ENCODE peak calls at places on chromosome 9, in eight cellular contexts. O is GM23338, Y is neural progenitor cell, N is hepatocyte, W is SK-N-SH, E is GM23248, S is OCI-LY7, A is MM.1S. D is an unnamed sample.
A peak's percentile ranks its signal among the peaks of the same experiment; 100 is the strongest.

GRCh38 chr9:23258569-23258968 is 567.5 kb downstream of the ELAVL2 start:
- DNase-seq in O (no peak), A (peak; percentile 9), Y (no peak), E (no peak), S (no peak), W (no peak), N (no peak), D (no peak)

GRCh38 chr9:71636143-71636839 is 132.0 kb downstream of the CEMIP2 start:
- DNase-seq in E (no peak), O (no peak), W (no peak), S (no peak), N (no peak), Y (no peak), A (no peak), D (no peak)

GRCh38 chr9:34253460-34253837 is 74.6 kb downstream of the UBAP1 start:
- DNase-seq in A (no peak), W (no peak), O (no peak), S (no peak), E (peak; percentile 81), N (peak; percentile 24), Y (no peak), D (peak; percentile 23)

GRCh38 chr9:82488702-82489578 is 500.4 kb downstream of the SPATA31D1 start:
- DNase-seq in A (no peak), O (no peak), E (peak; percentile 62), N (peak; percentile 41), S (no peak), Y (no peak), W (peak; percentile 22), D (peak; percentile 31)

GRCh38 chr9:114469091-114469853 is 36.0 kb downstream of the WHRN start:
- DNase-seq in A (no peak), N (no peak), W (no peak), O (no peak), S (no peak), E (no peak), Y (no peak), D (no peak)

GRCh38 chr9:110255064-110255416 is 1.3 kb downstream of the TXN start:
- DNase-seq in Y (peak; percentile 45), A (no peak), E (no peak), N (no peak), S (peak; percentile 24), W (peak; percentile 27), O (peak; percentile 54), D (no peak)

GRCh38 chr9:126687868-126688503 is 74.3 kb downstream of the LMX1B start:
- DNase-seq in E (no peak), W (no peak), A (no peak), O (no peak), S (no peak), Y (no peak), N (no peak), D (no peak)

GRCh38 chr9:706606-707451 is 134.7 kb upstream of the DMRT1 start:
- DNase-seq in A (peak; percentile 81), W (peak; percentile 29), N (peak; percentile 74), S (no peak), O (peak; percentile 76), Y (peak; percentile 53), E (peak; percentile 86), D (peak; percentile 49)

GRCh38 chr9:33375238-33375840 is 27.0 kb downstream of the AQP7 start:
- DNase-seq in Y (peak; percentile 73), N (peak; percentile 27), O (peak; percentile 71), S (no peak), E (no peak), W (no peak), A (no peak), D (no peak)

GRCh38 chr9:90022474-90022873 is 417.7 kb downstream of the GADD45G start:
- DNase-seq in N (no peak), S (no peak), A (no peak), E (peak; percentile 10), Y (no peak), O (no peak), W (no peak), D (no peak)

GRCh38 chr9:25677301-25678146 is 720 bp downstream of the TUSC1 start:
- DNase-seq in E (peak; percentile 87), O (peak; percentile 77), S (no peak), W (peak; percentile 87), A (no peak), N (peak; percentile 80), Y (peak; percentile 53), D (peak; percentile 66)

GRCh38 chr9:135288054-135288453 is 191.5 kb upstream of the PPP1R26 start:
- DNase-seq in N (no peak), A (no peak), W (no peak), E (no peak), S (no peak), Y (no peak), O (no peak), D (no peak)

GRCh38 chr9:78236511-78236950 is 656 bp downstream of the CEP78 start:
- DNase-seq in S (peak; percentile 32), Y (peak; percentile 37), O (peak; percentile 58), A (peak; percentile 44), E (peak; percentile 36), N (no peak), W (no peak), D (no peak)

GRCh38 chr9:95107001-95107749 is 210.3 kb downstream of the FANCC start:
- DNase-seq in E (no peak), A (no peak), N (no peak), Y (no peak), O (no peak), W (no peak), S (no peak), D (no peak)

GRCh38 chr9:117080996-117081395 is 333.9 kb downstream of the ASTN2 start:
- DNase-seq in A (no peak), W (peak; percentile 25), O (peak; percentile 77), N (no peak), Y (peak; percentile 31), E (no peak), S (no peak), D (no peak)

GRCh38 chr9:18067553-18068120 is 406.3 kb upstream of the ADAMTSL1 start:
- DNase-seq in Y (peak; percentile 8), W (no peak), S (no peak), O (no peak), N (no peak), A (no peak), E (no peak), D (no peak)

DNA sequence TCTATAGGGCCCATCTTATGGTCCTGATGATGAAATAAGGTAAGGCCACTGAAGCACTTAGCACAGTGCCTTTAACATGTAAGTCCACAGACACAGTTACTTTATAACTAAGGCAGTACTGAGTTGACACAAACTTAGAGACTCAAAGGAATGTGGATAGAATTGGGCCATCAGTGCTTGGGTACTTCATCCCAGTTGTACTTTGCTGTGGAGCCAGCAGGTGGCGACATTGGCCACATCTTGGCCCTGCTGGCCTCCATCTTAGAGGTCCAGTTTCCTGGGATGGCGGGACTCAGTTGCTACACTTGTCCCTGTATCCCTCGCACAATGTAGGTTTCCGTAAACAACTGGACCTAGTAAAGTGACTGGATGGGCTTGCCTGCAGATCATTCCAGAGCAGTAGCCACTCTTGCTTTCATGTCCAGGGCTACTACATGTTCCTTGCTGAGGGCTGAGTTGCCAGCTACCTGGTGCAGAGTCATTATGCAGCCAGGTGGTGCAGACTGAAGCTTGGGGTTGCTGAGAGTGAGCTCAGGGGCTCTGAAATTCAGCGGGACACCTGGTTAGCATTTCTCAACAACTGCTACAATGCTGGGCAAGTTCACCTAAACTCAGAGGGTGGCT is 10.6 kb downstream of the MTAP start:
- DNase-seq in O (peak; percentile 82), N (peak; percentile 81), Y (peak; percentile 74), W (peak; percentile 69), A (peak; percentile 54), E (peak; percentile 81), S (peak; percentile 72), D (peak; percentile 72)
- TF ChIP-seq EZH2phosphoT487 in O (no peak), N (no peak), Y (no peak), W (no peak), A (no peak), E (no peak), S (no peak), D (no peak)

GRCh38 chr9:120829650-120830049 is 13.1 kb downstream of the PSMD5 start:
- DNase-seq in W (no peak), S (no peak), O (no peak), Y (no peak), A (no peak), E (no peak), N (no peak), D (no peak)
- H3K36me3 ChIP-seq in W (peaks cover 73% of the 10 kb centered on the region), S (peaks cover 91% of the 10 kb centered on the region), O (peaks cover 42% of the 10 kb centered on the region), Y (no peaks in the 10 kb centered on the region), A (no peaks in the 10 kb centered on the region), E (peaks cover 52% of the 10 kb centered on the region), N (no peaks in the 10 kb centered on the region), D (peaks cover 68% of the 10 kb centered on the region)

DNA sequence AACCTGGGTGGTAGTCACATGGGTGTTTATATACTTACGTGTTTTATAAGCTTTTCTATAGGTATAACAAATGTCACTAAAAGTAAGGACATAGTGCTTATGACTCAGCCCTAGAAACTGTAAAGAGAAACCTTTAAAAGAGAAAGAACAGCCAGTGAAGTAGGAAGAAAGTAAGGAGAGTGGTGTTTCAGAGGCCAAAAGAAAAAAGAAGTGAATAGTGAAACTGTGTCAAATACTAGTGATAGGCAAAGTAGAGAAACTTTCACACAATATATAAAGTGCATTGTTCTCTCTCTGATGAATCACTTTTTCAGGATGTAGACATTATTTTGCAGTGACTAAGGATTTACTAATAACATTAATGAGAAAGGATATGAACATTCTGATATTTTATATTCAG is 74.2 kb upstream of the SUSD1 start:
- DNase-seq in O (no peak), N (no peak), Y (no peak), A (peak; percentile 11), W (no peak), E (peak; percentile 55), S (no peak), D (peak; percentile 62)
- TF ChIP-seq EZH2phosphoT487 in O (no peak), N (no peak), Y (no peak), A (no peak), W (no peak), E (no peak), S (no peak), D (no peak)

DNA sequence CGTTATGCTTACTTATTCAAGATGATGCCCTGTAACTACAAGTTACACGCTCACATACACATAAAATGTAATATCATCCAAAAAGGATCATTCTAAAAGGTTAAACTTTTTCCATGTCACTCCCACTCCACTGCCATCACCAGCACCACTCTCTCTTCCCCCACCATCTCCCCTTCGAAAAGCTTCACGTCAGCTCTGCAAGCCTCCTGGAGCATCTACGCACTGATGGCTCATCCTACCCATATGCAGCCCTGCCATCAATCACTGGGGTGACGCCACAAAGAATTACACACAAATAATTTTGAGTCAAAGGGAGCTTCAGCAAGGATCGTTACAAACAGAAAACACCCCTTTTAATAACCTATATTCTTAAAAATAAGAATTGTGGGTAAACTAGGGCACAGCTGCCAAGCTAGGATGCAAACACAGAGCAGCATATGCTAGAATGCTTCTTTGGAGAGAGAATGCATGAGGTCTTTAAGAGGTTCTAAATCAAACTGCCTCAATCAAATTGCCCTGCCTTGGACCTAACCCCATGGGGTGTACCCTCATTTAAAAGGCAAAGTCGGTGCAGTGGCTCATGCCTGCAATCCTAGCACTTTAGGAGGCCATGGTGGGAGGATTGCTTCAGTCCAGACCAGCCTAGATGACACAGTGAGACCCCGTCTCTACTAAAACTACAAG is 56.1 kb downstream of the SHB start:
- DNase-seq in Y (no peak), E (no peak), A (no peak), N (no peak), W (no peak), S (no peak), O (no peak), D (no peak)
- H3K36me3 ChIP-seq in Y (no peaks in the 10 kb centered on the region), E (no peaks in the 10 kb centered on the region), A (no peaks in the 10 kb centered on the region), N (no peaks in the 10 kb centered on the region), W (peaks cover 21% of the 10 kb centered on the region), S (no peaks in the 10 kb centered on the region), O (no peaks in the 10 kb centered on the region), D (peaks cover 41% of the 10 kb centered on the region)

GRCh38 chr9:108002296-108003056 is 512.9 kb upstream of the KLF4 start:
- DNase-seq in W (no peak), A (no peak), O (no peak), S (no peak), Y (no peak), E (peak; percentile 61), N (peak; percentile 41), D (no peak)
- TF ChIP-seq EZH2phosphoT487 in W (no peak), A (no peak), O (no peak), S (no peak), Y (no peak), E (no peak), N (no peak), D (no peak)